ENCODE peak calls at places on chromosomes 1 and 21, in six cellular contexts. Y is epithelial cell of esophagus; J is left ventricle myocardium inferior; Q is body of pancreas; P is CD8-positive, alpha-beta memory T cell; O is GM23248. G is an unnamed sample.

GRCh38 chr21:28959367-28960099 is 33.1 kb downstream of the LTN1 start:
- DNase-seq in J (no peak), Y (peak; percentile 28), Q (no peak), O (peak; percentile 88), P (no peak), G (no peak)

GRCh38 chr1:2814511-2815075 is 13.1 kb upstream of the TTC34 start:
- DNase-seq in P (no peak), Y (no peak), J (no peak), Q (no peak), O (no peak), G (no peak)

GRCh38 chr1:43128816-43129215 is 43.3 kb downstream of the EBNA1BP2 start:
- DNase-seq in Q (no peak), P (no peak), J (no peak), O (no peak), Y (no peak), G (no peak)

GRCh38 chr1:156805766-156806511 is 10.7 kb downstream of the SH2D2A start:
- DNase-seq in Y (peak; percentile 50), J (peak; percentile 66), Q (no peak), P (no peak), O (peak; percentile 66), G (no peak)

GRCh38 chr1:26833432-26834405 is 7.2 kb downstream of the ZDHHC18 start:
- DNase-seq in Q (no peak), J (peak; percentile 30), P (peak; percentile 89), Y (no peak), O (no peak), G (peak; percentile 69)

GRCh38 chr21:44006017-44006624 is 6.0 kb upstream of the TRAPPC10 start:
- DNase-seq in J (no peak), Y (peak; percentile 81), O (peak; percentile 96), P (no peak), Q (no peak), G (no peak)

GRCh38 chr1:35386290-35386689 is 117.8 kb downstream of the ZMYM4 start:
- DNase-seq in O (no peak), Y (no peak), Q (no peak), P (no peak), J (no peak), G (no peak)

GRCh38 chr1:90175490-90176157 is 180.7 kb downstream of the ZNF326 start:
- DNase-seq in O (peak; percentile 7), Y (peak; percentile 79), P (no peak), J (no peak), Q (no peak), G (no peak)

GRCh38 chr1:221334082-221334481 is 407.8 kb downstream of the DUSP10 start:
- DNase-seq in P (no peak), J (no peak), O (no peak), Q (no peak), Y (no peak), G (no peak)

GRCh38 chr1:225844236-225845061 is 34.5 kb downstream of the EPHX1 start:
- DNase-seq in P (no peak), J (no peak), O (no peak), Q (no peak), Y (no peak), G (no peak)

GRCh38 chr1:207024202-207025143 is 8.1 kb downstream of the C1orf116 start:
- DNase-seq in Y (peak; percentile 33), Q (no peak), J (no peak), P (no peak), O (no peak), G (peak; percentile 96)

GRCh38 chr21:10272216-10272615 is 249.2 kb upstream of the TPTE start:
- DNase-seq in Y (peak; percentile 0), J (no peak), Q (no peak), O (peak; percentile 5), P (no peak), G (peak; percentile 32)

GRCh38 chr1:26811057-26811456 is 15.4 kb upstream of the ZDHHC18 start:
- DNase-seq in Q (no peak), O (no peak), Y (no peak), P (no peak), J (no peak), G (no peak)

GRCh38 chr1:218439541-218440295 is 94.6 kb downstream of the TGFB2 start:
- DNase-seq in Y (no peak), P (no peak), J (no peak), Q (no peak), O (peak; percentile 57), G (no peak)

GRCh38 chr1:24928631-24929090 is 1.4 kb downstream of the RUNX3 start:
- DNase-seq in J (no peak), O (peak; percentile 33), Y (no peak), P (peak; percentile 51), Q (no peak), G (peak; percentile 31)

GRCh38 chr21:26809745-26810144 is 35.5 kb downstream of the ADAMTS1 start:
- DNase-seq in J (no peak), Q (no peak), O (no peak), P (no peak), Y (peak; percentile 88), G (no peak)

GRCh38 chr1:61171915-61172485 is 89.6 kb downstream of the NFIA start:
- DNase-seq in Q (no peak), O (no peak), Y (no peak), J (no peak), P (no peak), G (no peak)

GRCh38 chr1:176374967-176375569 is 87.9 kb upstream of the PAPPA2 start:
- DNase-seq in Y (peak; percentile 77), O (peak; percentile 87), Q (peak; percentile 81), P (peak; percentile 10), J (peak; percentile 70), G (peak; percentile 70)

GRCh38 chr1:169110691-169111447 is 4.4 kb downstream of the ATP1B1 start:
- DNase-seq in O (no peak), P (no peak), Q (no peak), J (no peak), Y (no peak), G (no peak)

GRCh38 chr1:53316742-53317650 is 10.9 kb downstream of the LRP8 start:
- DNase-seq in Q (no peak), J (no peak), O (no peak), P (no peak), Y (no peak), G (no peak)

GRCh38 chr1:12404918-12405317 is 175.1 kb downstream of the VPS13D start:
- DNase-seq in Q (no peak), Y (no peak), P (no peak), O (no peak), J (no peak), G (no peak)

GRCh38 chr1:212106286-212106792 is 70.8 kb downstream of the DTL start:
- DNase-seq in J (no peak), Q (no peak), Y (no peak), P (no peak), O (no peak), G (no peak)

GRCh38 chr1:204736861-204737260 is 51.3 kb upstream of the LRRN2 start:
- DNase-seq in J (no peak), Y (no peak), O (no peak), P (no peak), Q (no peak), G (no peak)

GRCh38 chr1:29317063-29317915 is 81.0 kb downstream of the PTPRU start:
- DNase-seq in O (no peak), P (no peak), Y (no peak), Q (no peak), J (no peak), G (no peak)

GRCh38 chr1:150706091-150706490 is 9.1 kb upstream of the GOLPH3L start:
- DNase-seq in P (no peak), O (no peak), Q (no peak), J (no peak), Y (no peak), G (no peak)

GRCh38 chr1:244100691-244101453 is 49.8 kb downstream of the ZBTB18 start:
- DNase-seq in O (no peak), Y (no peak), J (no peak), Q (no peak), P (no peak), G (no peak)

GRCh38 chr21:25614441-25614840 is 7.2 kb upstream of the MRPL39 start:
- DNase-seq in J (no peak), O (no peak), Y (no peak), P (no peak), Q (no peak), G (no peak)

GRCh38 chr21:37074195-37074510 is 1.1 kb downstream of the TTC3 start:
- DNase-seq in Y (peak; percentile 27), J (no peak), Q (no peak), O (peak; percentile 62), P (no peak), G (no peak)

GRCh38 chr1:8133657-8134430 is 107.7 kb upstream of the ERRFI1 start:
- DNase-seq in O (peak; percentile 89), Y (peak; percentile 90), J (peak; percentile 60), Q (peak; percentile 44), P (no peak), G (no peak)
- H3K4me3 ChIP-seq in O (peak overlapping the region; percentile 55), Y (no peak overlapping the region), J (peak overlapping the region; percentile 27), Q (no peak overlapping the region), P (no peak overlapping the region), G (no peak overlapping the region)

GRCh38 chr1:109796484-109797305 is 33.0 kb upstream of the EPS8L3 start:
- DNase-seq in Y (no peak), J (no peak), Q (no peak), O (peak; percentile 70), P (no peak), G (peak; percentile 85)
- H3K4me3 ChIP-seq in Y (no peak overlapping the region), J (no peak overlapping the region), Q (no peak overlapping the region), O (no peak overlapping the region), P (no peak overlapping the region), G (no peak overlapping the region)

DNA sequence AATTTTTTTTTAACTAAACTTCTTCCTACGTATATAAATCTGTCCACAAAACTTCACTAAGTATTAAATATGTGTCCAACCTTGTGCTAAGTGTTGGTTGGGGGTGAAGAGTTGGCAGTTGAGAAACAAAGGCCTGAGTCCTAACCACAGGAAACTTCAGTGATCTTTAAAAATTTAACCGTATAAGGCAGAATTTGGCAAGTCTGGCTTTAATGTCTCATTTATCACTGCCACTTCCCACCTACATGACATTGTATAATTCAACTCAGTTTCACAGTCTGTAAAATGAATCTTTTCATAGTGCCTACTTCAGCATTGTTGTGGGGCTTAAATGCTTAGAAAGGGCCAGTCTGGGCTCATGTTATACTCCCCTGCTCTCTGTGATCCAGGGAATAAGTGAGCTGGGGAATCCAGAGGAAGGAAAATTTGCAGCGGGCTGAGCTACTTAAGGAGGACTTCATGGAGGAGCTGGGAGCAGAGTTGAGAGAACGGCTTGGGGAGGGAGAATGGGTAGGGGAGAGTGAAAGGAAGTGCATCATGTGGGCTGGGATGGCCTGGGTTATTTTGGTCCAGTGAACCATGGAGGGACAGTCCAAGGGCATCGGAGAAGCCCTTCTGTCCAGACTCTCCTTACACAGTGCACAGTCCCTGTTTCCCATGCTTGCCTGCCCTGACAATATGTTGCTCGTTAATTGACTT is 14.5 kb downstream of the IFNAR2 start:
- DNase-seq in P (no peak), J (no peak), O (no peak), Y (no peak), Q (no peak), G (no peak)
- H3K4me3 ChIP-seq in P (peak overlapping the region; percentile 9), J (no peak overlapping the region), O (no peak overlapping the region), Y (no peak overlapping the region), Q (no peak overlapping the region), G (no peak overlapping the region)

GRCh38 chr1:230112782-230113181 is 45.7 kb downstream of the GALNT2 start:
- DNase-seq in Q (no peak), J (no peak), P (no peak), O (no peak), Y (no peak), G (no peak)

GRCh38 chr1:230114245-230114651 is 47.2 kb downstream of the GALNT2 start:
- DNase-seq in Y (no peak), P (no peak), O (no peak), Q (no peak), J (no peak), G (no peak)

GRCh38 chr1:230112131-230112701 is 45.2 kb downstream of the GALNT2 start:
- DNase-seq in Y (no peak), O (no peak), Q (no peak), J (no peak), P (no peak), G (no peak)

GRCh38 chr1:230113230-230113604 is 46.2 kb downstream of the GALNT2 start:
- DNase-seq in Q (no peak), Y (no peak), P (no peak), O (no peak), J (no peak), G (peak; percentile 53)

GRCh38 chr1:230113605-230114241 is 46.7 kb downstream of the GALNT2 start:
- DNase-seq in P (no peak), Y (peak; percentile 93), Q (no peak), O (peak; percentile 97), J (no peak), G (no peak)
- H3K4me3 ChIP-seq in P (no peak overlapping the region), Y (peak overlapping the region; percentile 13), Q (no peak overlapping the region), O (peak overlapping the region; percentile 43), J (peak overlapping the region; percentile 26), G (no peak overlapping the region)

G was measured in small intestine.